ENCODE peak calls at places on chromosomes 6 and 20, in four cellular contexts. A, I, J and L are unnamed samples.

GRCh38 chr20:46419882-46420281 is 13.5 kb upstream of the ELMO2 start:
- DNase-seq in A (no peak), I (no peak), J (no peak), L (no peak)

GRCh38 chr6:37127961-37128862 is 41.7 kb upstream of the PIM1 start:
- DNase-seq in J (no peak), I (peak), A (no peak), L (peak)

GRCh38 chr6:14658909-14659561 is 541.5 kb downstream of the CD83 start:
- DNase-seq in I (peak), A (no peak), J (no peak), L (peak)

GRCh38 chr20:23435675-23436539 is 3.6 kb upstream of the CSTL1 start:
- DNase-seq in A (no peak), I (no peak), J (no peak), L (no peak)

GRCh38 chr6:129628101-129628815 is 81.7 kb downstream of the ARHGAP18 start:
- DNase-seq in I (no peak), A (no peak), J (no peak), L (no peak)

GRCh38 chr6:128731249-128732165 is 151.4 kb upstream of the LAMA2 start:
- DNase-seq in I (peak), J (no peak), A (peak), L (peak)

GRCh38 chr20:50425076-50425475 is 85.1 kb upstream of the PTPN1 start:
- DNase-seq in J (no peak), A (no peak), I (no peak), L (no peak)

GRCh38 chr20:48765359-48765758 is 62.4 kb downstream of the PREX1 start:
- DNase-seq in A (no peak), J (no peak), I (no peak), L (no peak)

GRCh38 chr6:38571721-38572120 is 68.0 kb downstream of the BTBD9 start:
- DNase-seq in A (no peak), I (no peak), J (no peak), L (no peak)

GRCh38 chr6:125586074-125586473 is 163.4 kb upstream of the HEY2 start:
- DNase-seq in A (no peak), J (no peak), I (peak), L (peak)

GRCh38 chr6:140366991-140367390 is 992.5 kb upstream of the CITED2 start:
- DNase-seq in I (peak), A (no peak), J (no peak), L (peak)

GRCh38 chr6:5295612-5296011 is 34.3 kb downstream of the FARS2 start:
- DNase-seq in I (no peak), J (no peak), A (no peak), L (peak)

GRCh38 chr20:63312690-63313348 is 19.8 kb downstream of the COL20A1 start:
- DNase-seq in A (no peak), J (no peak), I (no peak), L (peak)

GRCh38 chr6:145457556-145457955 is 277.8 kb downstream of the EPM2A start:
- DNase-seq in A (no peak), I (no peak), J (no peak), L (no peak)

GRCh38 chr6:149303468-149303867 is 14.0 kb upstream of the TAB2 start:
- DNase-seq in A (no peak), I (no peak), J (no peak), L (no peak)

GRCh38 chr6:5030596-5031136 is 26.8 kb upstream of the RPP40 start:
- DNase-seq in J (peak), A (peak), I (peak), L (peak)

GRCh38 chr6:111187874-111188273 is 100.6 kb downstream of the SLC16A10 start:
- DNase-seq in J (no peak), A (no peak), I (no peak), L (no peak)

GRCh38 chr20:36542019-36542488 is 735 bp downstream of the MYL9 start:
- DNase-seq in I (peak), A (peak), J (peak), L (peak)

GRCh38 chr6:148864941-148865340 is 118.1 kb downstream of the UST start:
- DNase-seq in J (no peak), I (no peak), A (no peak), L (no peak)

GRCh38 chr6:14072084-14072483 is 45.5 kb upstream of the CD83 start:
- DNase-seq in A (no peak), J (no peak), I (no peak), L (peak)

GRCh38 chr6:51105357-51105756 is 286.7 kb downstream of the TFAP2B start:
- DNase-seq in A (no peak), J (no peak), I (no peak), L (no peak)

GRCh38 chr6:100281471-100281878 is 183.2 kb downstream of the SIM1 start:
- DNase-seq in J (peak), I (peak), A (peak), L (no peak)

GRCh38 chr6:139457482-139457881 is 83.0 kb upstream of the CITED2 start:
- DNase-seq in A (no peak), I (no peak), J (no peak), L (peak)

GRCh38 chr6:110878751-110879539 is 4.4 kb downstream of the AMD1 start:
- DNase-seq in A (no peak), J (no peak), I (peak), L (peak)

DNA sequence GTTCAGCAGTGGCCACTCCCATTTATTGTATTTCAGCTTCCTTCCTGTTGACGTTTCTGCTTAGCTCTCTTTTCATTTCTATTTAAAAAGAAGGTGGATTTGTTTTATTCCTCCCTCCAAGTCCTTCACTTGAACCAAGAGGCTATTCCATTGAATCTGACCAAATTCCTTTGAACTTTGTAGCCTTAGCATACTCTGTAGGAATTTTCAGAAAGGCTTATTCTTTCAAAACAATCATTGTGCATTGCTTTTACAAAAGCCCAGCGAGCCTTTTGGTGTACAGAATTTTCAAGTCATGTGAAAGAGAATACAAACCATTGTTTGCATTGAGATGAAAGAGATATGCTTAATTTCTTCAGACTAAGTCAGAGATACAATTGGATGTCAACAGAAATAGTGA is 151.0 kb upstream of the INSM1 start:
- DNase-seq in I (no peak), A (no peak), J (no peak), L (no peak)
- H3K56ac ChIP-seq in I (no peak), A (no peak), J (no peak), L (no peak)

DNA sequence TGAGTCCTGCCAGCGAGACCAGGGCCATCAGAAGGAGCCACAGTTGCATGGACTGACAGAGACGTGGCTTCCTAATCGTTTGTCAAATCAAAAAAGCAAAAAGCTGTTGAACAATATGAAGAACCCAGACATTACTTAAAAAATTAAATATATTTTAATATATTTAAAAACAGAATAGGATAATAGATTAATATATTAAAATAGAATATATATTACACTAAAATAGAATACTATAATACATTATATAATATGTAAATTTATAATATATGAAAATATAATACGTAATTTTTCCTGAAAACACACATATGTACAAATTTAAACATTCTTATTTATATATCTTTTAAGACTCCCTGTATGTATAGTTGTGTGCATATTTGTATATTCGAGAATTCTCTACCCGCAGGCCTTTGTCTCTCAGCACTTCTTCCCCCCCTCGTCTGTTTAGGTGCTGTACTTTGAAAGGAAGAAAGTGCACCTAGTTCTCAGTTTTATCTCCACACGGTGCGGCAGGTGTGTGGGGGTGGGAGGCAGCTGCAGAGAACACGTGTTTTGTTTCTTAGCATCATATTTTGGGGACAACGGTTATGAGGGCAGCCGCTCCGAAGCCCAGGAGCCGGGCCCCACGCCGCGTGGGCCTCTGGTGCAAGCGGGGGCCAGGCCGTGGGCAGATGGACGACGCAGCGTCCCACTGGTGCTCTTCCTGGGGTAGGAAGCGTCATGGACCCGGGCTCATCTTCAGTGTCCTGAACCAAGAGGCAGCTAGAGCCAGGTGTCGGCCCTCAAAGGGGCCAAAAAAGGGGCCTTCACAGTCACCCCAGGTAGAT is 72.2 kb upstream of the MPC1 start:
- DNase-seq in I (no peak), A (no peak), J (no peak), L (no peak)
- H3K56ac ChIP-seq in I (no peak), A (no peak), J (no peak), L (no peak)

GRCh38 chr6:33613146-33613793 is 7.9 kb upstream of the ITPR3 start:
- DNase-seq in I (no peak), J (no peak), A (no peak), L (peak)

GRCh38 chr6:33610779-33611421 is 10.2 kb upstream of the ITPR3 start:
- DNase-seq in I (no peak), J (peak), A (no peak), L (no peak)

GRCh38 chr6:33616113-33616512 is 5.0 kb upstream of the ITPR3 start:
- DNase-seq in I (no peak), J (no peak), A (no peak), L (no peak)

GRCh38 chr6:33616913-33617312 is 4.2 kb upstream of the ITPR3 start:
- DNase-seq in J (no peak), A (no peak), I (no peak), L (no peak)

DNA sequence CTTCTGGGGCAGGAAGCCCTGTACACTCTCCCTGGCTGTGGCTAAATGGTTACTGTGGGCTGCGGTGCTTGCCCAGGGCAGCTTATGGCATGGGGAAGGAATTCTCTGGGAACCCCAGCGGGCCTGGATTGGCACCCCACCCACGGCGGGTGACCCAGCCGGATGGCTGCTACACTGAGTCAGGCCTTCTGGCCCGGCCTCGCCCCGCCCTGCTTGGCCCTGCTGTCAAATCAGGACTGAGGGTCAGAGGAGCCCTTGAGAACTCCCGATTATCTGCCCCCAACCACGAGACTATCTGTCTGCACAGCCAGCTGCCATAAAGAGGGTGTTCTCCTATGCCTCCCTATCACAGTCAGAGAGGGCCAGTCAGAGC is 7.3 kb upstream of the ITPR3 start:
- DNase-seq in I (no peak), A (no peak), J (no peak), L (peak)
- H3K56ac ChIP-seq in I (peak), A (no peak), J (no peak), L (no peak)

GRCh38 chr20:18361678-18362077 is 73.4 kb downstream of the ZNF133 start:
- DNase-seq in I (no peak), J (no peak), A (no peak), L (no peak)

GRCh38 chr20:18364768-18365167 is 76.4 kb downstream of the ZNF133 start:
- DNase-seq in J (no peak), I (no peak), A (no peak), L (no peak)

GRCh38 chr20:18360601-18361000 is 72.3 kb downstream of the ZNF133 start:
- DNase-seq in J (no peak), I (peak), A (peak), L (no peak)

GRCh38 chr20:18362916-18363315 is 74.6 kb downstream of the ZNF133 start:
- DNase-seq in I (no peak), J (no peak), A (no peak), L (no peak)

GRCh38 chr20:18363708-18364107 is 75.4 kb downstream of the ZNF133 start:
- DNase-seq in I (no peak), J (no peak), A (no peak), L (no peak)
- H3K56ac ChIP-seq in I (no peak), J (no peak), A (no peak), L (no peak)

DNA sequence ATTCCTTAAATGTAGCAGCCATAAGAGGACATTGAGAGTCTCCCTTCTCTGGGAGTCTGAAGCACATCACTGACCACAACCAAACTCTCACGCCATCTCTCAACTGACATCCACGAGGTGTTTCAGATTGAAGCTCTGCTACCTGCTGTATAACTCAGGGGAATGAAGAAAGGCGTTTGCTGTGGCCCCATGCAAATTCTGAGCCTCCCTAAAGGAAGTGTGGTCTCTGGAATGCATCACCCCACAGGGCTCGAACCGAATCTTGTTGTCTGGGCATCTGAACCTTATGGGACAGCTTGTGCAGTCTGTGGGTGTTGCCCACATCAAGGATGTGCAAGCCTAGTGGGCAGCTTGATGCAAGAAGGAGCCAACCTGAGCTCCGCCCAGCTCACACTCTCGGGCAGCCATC is 10.9 kb downstream of the PMEPA1 start:
- DNase-seq in J (no peak), A (no peak), I (no peak), L (no peak)
- H3K56ac ChIP-seq in J (no peak), A (no peak), I (no peak), L (peak)

GRCh38 chr6:160299559-160299958 is 40.9 kb upstream of the SLC22A2 start:
- DNase-seq in J (no peak), I (no peak), A (no peak), L (no peak)
- H3K56ac ChIP-seq in J (no peak), I (peak), A (no peak), L (no peak)

DNA sequence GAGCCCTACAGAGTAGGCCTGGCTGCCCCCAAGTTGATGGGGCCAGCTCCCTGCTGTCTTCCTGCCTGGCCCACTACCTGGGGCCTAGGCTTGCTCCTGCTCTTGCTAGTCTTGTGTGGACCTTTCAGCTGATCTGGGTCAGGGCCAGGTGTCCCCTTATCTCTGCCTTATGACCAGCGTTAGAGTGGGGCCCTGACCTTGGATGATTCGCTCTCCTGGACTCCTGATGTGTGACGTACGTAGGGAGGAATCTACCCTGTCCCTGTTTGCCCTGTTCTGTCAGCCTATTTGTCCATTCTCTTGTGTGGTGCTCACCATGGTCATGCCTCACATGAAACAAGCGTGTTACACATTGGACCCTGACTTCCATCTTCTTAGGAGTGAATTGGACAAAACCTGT is 571.8 kb downstream of the QKI start:
- DNase-seq in A (no peak), I (no peak), J (no peak), L (peak)
- H3K56ac ChIP-seq in A (no peak), I (no peak), J (no peak), L (no peak)

GRCh38 chr6:41935190-41935569 is 6.4 kb downstream of the CCND3 start:
- DNase-seq in I (no peak), A (no peak), J (no peak), L (no peak)
- H3K56ac ChIP-seq in I (no peak), A (no peak), J (no peak), L (no peak)

DNA sequence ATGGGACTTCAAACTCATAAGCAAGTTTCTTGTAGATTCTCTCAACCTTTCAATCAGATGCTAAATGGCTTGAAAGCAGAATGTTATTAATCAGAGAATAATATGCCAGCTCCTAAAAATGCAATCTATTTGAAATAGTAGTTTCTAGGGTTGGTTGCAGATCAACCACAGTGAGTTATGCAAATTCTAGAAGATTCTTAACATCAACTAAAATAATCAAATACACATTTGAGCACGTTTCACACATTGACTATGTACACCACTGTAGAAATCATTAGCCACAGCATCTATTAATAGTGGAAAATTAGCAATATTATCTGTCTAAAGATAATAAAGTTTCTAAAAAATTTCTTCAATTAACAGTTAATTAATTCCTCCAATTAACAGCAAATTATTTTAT is 141.9 kb upstream of the GJE1 start:
- DNase-seq in A (no peak), I (no peak), J (no peak), L (no peak)
- H3K56ac ChIP-seq in A (no peak), I (no peak), J (no peak), L (no peak)